ENCODE peak calls at places on chromosomes 12 and 14, in eight cellular contexts. G is nucleus accumbens, X is posterior cingulate gyrus, V is amniotic stem cell, H is uterus, A is RWPE1, M is HepG2, B is NCI-H1417. W is an unnamed sample.

GRCh38 chr12:5480953-5481300 is 49.0 kb downstream of the NTF3 start:
- DNase-seq in G (no peak), X (no peak), V (no peak), H (no peak), A (no peak), M (no peak), B (no peak), W (no peak)

GRCh38 chr12:65090461-65090860 is 30.6 kb downstream of the WIF1 start:
- DNase-seq in G (no peak), X (no peak), V (no peak), H (no peak), A (no peak), M (no peak), B (no peak), W (no peak)

GRCh38 chr12:109998241-109998903 is 858 bp upstream of the ANKRD13A start:
- DNase-seq in G (no peak), X (no peak), V (no peak), H (no peak), A (no peak), M (no peak), B (no peak), W (no peak)

GRCh38 chr12:76018111-76018510 is 13.5 kb downstream of the PHLDA1 start:
- DNase-seq in G (no peak), X (no peak), V (no peak), H (no peak), A (no peak), M (peak), B (no peak), W (no peak)

GRCh38 chr14:69475194-69475818 is 9.2 kb upstream of the PLEKHD1 start:
- DNase-seq in G (no peak), X (no peak), V (no peak), H (no peak), A (peak), M (peak), B (peak), W (no peak)

GRCh38 chr14:104891664-104892500 is 26.8 kb downstream of the CEP170B start:
- DNase-seq in G (no peak), X (peak), V (no peak), H (peak), A (no peak), M (no peak), B (no peak), W (no peak)

GRCh38 chr12:112422531-112422930 is 3.8 kb downstream of the PTPN11 start:
- DNase-seq in G (peak), X (no peak), V (no peak), H (no peak), A (no peak), M (no peak), B (no peak), W (no peak)

GRCh38 chr12:76199808-76200207 is 115.3 kb upstream of the NAP1L1 start:
- DNase-seq in G (no peak), X (no peak), V (no peak), H (no peak), A (no peak), M (no peak), B (no peak), W (no peak)

GRCh38 chr14:75494898-75495297 is 27.4 kb upstream of the BATF start:
- DNase-seq in G (no peak), X (no peak), V (no peak), H (no peak), A (no peak), M (no peak), B (no peak), W (no peak)

GRCh38 chr14:24904533-24904932 is 145.4 kb downstream of the STXBP6 start:
- DNase-seq in G (no peak), X (no peak), V (no peak), H (no peak), A (no peak), M (no peak), B (no peak), W (no peak)

GRCh38 chr12:126874427-126875026 is 1392.4 kb upstream of the TMEM132C start:
- DNase-seq in G (peak), X (peak), V (no peak), H (peak), A (peak), M (peak), B (peak), W (peak)

GRCh38 chr12:3332190-3332589 is 158.8 kb upstream of the PRMT8 start:
- DNase-seq in G (no peak), X (no peak), V (no peak), H (no peak), A (peak), M (no peak), B (no peak), W (no peak)

GRCh38 chr12:74689071-74689655 is 151.5 kb downstream of the ATXN7L3B start:
- DNase-seq in G (no peak), X (no peak), V (peak), H (no peak), A (peak), M (peak), B (peak), W (peak)

GRCh38 chr14:64736271-64737131 is 32.3 kb downstream of the PLEKHG3 start:
- DNase-seq in G (no peak), X (peak), V (no peak), H (no peak), A (no peak), M (peak), B (peak), W (no peak)

GRCh38 chr14:50109342-50109741 is 7.0 kb downstream of the VCPKMT start:
- DNase-seq in G (no peak), X (no peak), V (no peak), H (no peak), A (no peak), M (peak), B (no peak), W (no peak)

GRCh38 chr12:122201381-122201780 is 2.1 kb upstream of the B3GNT4 start:
- DNase-seq in G (no peak), X (peak), V (no peak), H (no peak), A (no peak), M (no peak), B (no peak), W (no peak)

GRCh38 chr14:64234877-64235651 is 59.1 kb downstream of the ESR2 start:
- DNase-seq in G (no peak), X (no peak), V (no peak), H (no peak), A (peak), M (no peak), B (peak), W (no peak)

GRCh38 chr12:40469736-40470135 is 222.5 kb upstream of the CNTN1 start:
- DNase-seq in G (no peak), X (no peak), V (no peak), H (no peak), A (no peak), M (no peak), B (no peak), W (no peak)